ENCODE peak calls at places on chromosome 5, in nine cellular contexts. One of them, this sample, is unnamed.

GRCh38 chr5:96629774-96630173 is 32.4 kb upstream of the CAST start:
- DNase-seq in HCT116: peak; percentile 22
- DNase-seq in HepG2: peak; percentile 7
- DNase-seq in A549: peak; percentile 61
- DNase-seq in SK-N-SH: no peak
- DNase-seq in GM23338: no peak
- DNase-seq in Panc1: peak; percentile 54
- DNase-seq in K562: no peak
- DNase-seq in GM12878: no peak
- DNase-seq in this sample: no peak

GRCh38 chr5:114123654-114124053 is 238.2 kb upstream of the KCNN2 start:
- DNase-seq in HCT116: no peak
- DNase-seq in HepG2: no peak
- DNase-seq in A549: no peak
- DNase-seq in SK-N-SH: no peak
- DNase-seq in GM23338: no peak
- DNase-seq in Panc1: no peak
- DNase-seq in K562: no peak
- DNase-seq in GM12878: no peak
- DNase-seq in this sample: no peak

GRCh38 chr5:59069438-59070079 is 486.7 kb downstream of the RAB3C start:
- DNase-seq in HCT116: no peak
- DNase-seq in HepG2: peak; percentile 68
- DNase-seq in A549: peak; percentile 96
- DNase-seq in SK-N-SH: no peak
- DNase-seq in GM23338: no peak
- DNase-seq in Panc1: no peak
- DNase-seq in K562: no peak
- DNase-seq in GM12878: no peak
- DNase-seq in this sample: no peak

GRCh38 chr5:58885265-58885664 is 302.4 kb downstream of the RAB3C start:
- DNase-seq in HCT116: no peak
- DNase-seq in HepG2: no peak
- DNase-seq in A549: no peak
- DNase-seq in SK-N-SH: no peak
- DNase-seq in GM23338: no peak
- DNase-seq in Panc1: no peak
- DNase-seq in K562: no peak
- DNase-seq in GM12878: no peak
- DNase-seq in this sample: no peak

GRCh38 chr5:67971223-67971830 is 244.2 kb upstream of the PIK3R1 start:
- DNase-seq in HCT116: no peak
- DNase-seq in HepG2: peak; percentile 48
- DNase-seq in A549: no peak
- DNase-seq in SK-N-SH: no peak
- DNase-seq in GM23338: no peak
- DNase-seq in Panc1: no peak
- DNase-seq in K562: no peak
- DNase-seq in GM12878: no peak
- DNase-seq in this sample: peak; percentile 27

GRCh38 chr5:133128066-133128465 is 76.3 kb downstream of the HSPA4 start:
- DNase-seq in HCT116: no peak
- DNase-seq in HepG2: no peak
- DNase-seq in A549: no peak
- DNase-seq in SK-N-SH: no peak
- DNase-seq in GM23338: no peak
- DNase-seq in Panc1: no peak
- DNase-seq in K562: no peak
- DNase-seq in GM12878: no peak
- DNase-seq in this sample: no peak

GRCh38 chr5:169116961-169117461 is 183.9 kb downstream of the SLIT3 start:
- DNase-seq in HCT116: no peak
- DNase-seq in HepG2: peak; percentile 11
- DNase-seq in A549: peak; percentile 49
- DNase-seq in SK-N-SH: no peak
- DNase-seq in GM23338: peak; percentile 81
- DNase-seq in Panc1: no peak
- DNase-seq in K562: peak; percentile 11
- DNase-seq in GM12878: no peak
- DNase-seq in this sample: no peak

GRCh38 chr5:83475540-83476469 is 4.3 kb downstream of the VCAN start:
- DNase-seq in HCT116: no peak
- DNase-seq in HepG2: peak; percentile 85
- DNase-seq in A549: peak; percentile 48
- DNase-seq in SK-N-SH: no peak
- DNase-seq in GM23338: peak; percentile 65
- DNase-seq in Panc1: no peak
- DNase-seq in K562: no peak
- DNase-seq in GM12878: no peak
- DNase-seq in this sample: no peak

GRCh38 chr5:6328173-6328572 is 50.2 kb downstream of the MED10 start:
- DNase-seq in HCT116: no peak
- DNase-seq in HepG2: peak; percentile 12
- DNase-seq in A549: peak; percentile 25
- DNase-seq in SK-N-SH: no peak
- DNase-seq in GM23338: peak; percentile 91
- DNase-seq in Panc1: no peak
- DNase-seq in K562: peak; percentile 44
- DNase-seq in GM12878: no peak
- DNase-seq in this sample: no peak

GRCh38 chr5:72137826-72138409 is 30.6 kb downstream of the MAP1B start:
- DNase-seq in HCT116: peak; percentile 15
- DNase-seq in HepG2: peak; percentile 7
- DNase-seq in A549: no peak
- DNase-seq in SK-N-SH: no peak
- DNase-seq in GM23338: no peak
- DNase-seq in Panc1: no peak
- DNase-seq in K562: no peak
- DNase-seq in GM12878: no peak
- DNase-seq in this sample: no peak

GRCh38 chr5:82421119-82421518 is 143.0 kb upstream of the RPS23 start:
- DNase-seq in HCT116: peak; percentile 69
- DNase-seq in HepG2: no peak
- DNase-seq in A549: peak; percentile 52
- DNase-seq in SK-N-SH: no peak
- DNase-seq in GM23338: no peak
- DNase-seq in Panc1: peak; percentile 32
- DNase-seq in K562: peak; percentile 33
- DNase-seq in GM12878: no peak
- DNase-seq in this sample: no peak
- TF ChIP-seq REST in HCT116: no peak
- TF ChIP-seq REST in HepG2: no peak
- TF ChIP-seq REST in A549: no peak
- TF ChIP-seq REST in SK-N-SH: no peak
- TF ChIP-seq REST in GM23338: no peak
- TF ChIP-seq REST in Panc1: no peak
- TF ChIP-seq REST in K562: no peak
- TF ChIP-seq REST in GM12878: no peak
- TF ChIP-seq REST in this sample: no peak

DNA sequence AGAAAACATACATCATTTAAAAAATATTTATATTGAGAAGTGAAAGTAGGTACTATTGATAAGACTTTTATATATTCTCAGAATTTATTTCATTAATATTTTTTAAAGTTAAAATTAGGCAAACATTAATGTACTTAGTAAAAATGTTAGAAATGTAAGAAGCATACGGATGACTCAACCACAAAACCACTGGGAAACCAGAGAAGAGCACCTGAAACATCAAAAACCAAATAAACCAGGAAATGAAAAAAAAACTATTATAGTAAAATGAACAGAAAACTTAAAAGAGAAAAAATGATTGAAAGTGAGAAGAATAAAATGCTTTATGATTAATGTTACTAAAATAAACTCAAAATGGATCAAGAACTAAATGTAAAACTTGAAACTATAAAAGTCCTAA is 233.2 kb upstream of the DAB2 start:
- DNase-seq in HCT116: no peak
- DNase-seq in HepG2: no peak
- DNase-seq in A549: no peak
- DNase-seq in SK-N-SH: no peak
- DNase-seq in GM23338: no peak
- DNase-seq in Panc1: no peak
- DNase-seq in K562: no peak
- DNase-seq in GM12878: no peak
- DNase-seq in this sample: no peak
- TF ChIP-seq REST in HCT116: no peak
- TF ChIP-seq REST in HepG2: no peak
- TF ChIP-seq REST in A549: no peak
- TF ChIP-seq REST in SK-N-SH: no peak
- TF ChIP-seq REST in GM23338: no peak
- TF ChIP-seq REST in Panc1: no peak
- TF ChIP-seq REST in K562: no peak
- TF ChIP-seq REST in GM12878: no peak
- TF ChIP-seq REST in this sample: no peak

GRCh38 chr5:40389591-40389990 is 290.1 kb upstream of the PTGER4 start:
- DNase-seq in HCT116: no peak
- DNase-seq in HepG2: no peak
- DNase-seq in A549: no peak
- DNase-seq in SK-N-SH: no peak
- DNase-seq in GM23338: no peak
- DNase-seq in Panc1: no peak
- DNase-seq in K562: no peak
- DNase-seq in GM12878: no peak
- DNase-seq in this sample: no peak
- TF ChIP-seq REST in HCT116: no peak
- TF ChIP-seq REST in HepG2: no peak
- TF ChIP-seq REST in A549: no peak
- TF ChIP-seq REST in SK-N-SH: no peak
- TF ChIP-seq REST in GM23338: no peak
- TF ChIP-seq REST in Panc1: no peak
- TF ChIP-seq REST in K562: no peak
- TF ChIP-seq REST in GM12878: no peak
- TF ChIP-seq REST in this sample: no peak

GRCh38 chr5:150217041-150217440 is 27.2 kb downstream of the SLC6A7 start:
- DNase-seq in HCT116: no peak
- DNase-seq in HepG2: no peak
- DNase-seq in A549: no peak
- DNase-seq in SK-N-SH: no peak
- DNase-seq in GM23338: no peak
- DNase-seq in Panc1: no peak
- DNase-seq in K562: no peak
- DNase-seq in GM12878: no peak
- DNase-seq in this sample: no peak
- TF ChIP-seq REST in HCT116: no peak
- TF ChIP-seq REST in HepG2: no peak
- TF ChIP-seq REST in A549: no peak
- TF ChIP-seq REST in SK-N-SH: no peak
- TF ChIP-seq REST in GM23338: no peak
- TF ChIP-seq REST in Panc1: no peak
- TF ChIP-seq REST in K562: no peak
- TF ChIP-seq REST in GM12878: no peak
- TF ChIP-seq REST in this sample: no peak